ENCODE peak calls at places on chromosomes 1 and 21, in nine cellular contexts. A is right atrium auricular region, Z is cardiac muscle cell, X is astrocyte of the spinal cord, W is GM10248, F is Calu3, G is RWPE1, U is HFF-Myc, H is left ventricle myocardium inferior. Q is an unnamed sample.

GRCh38 chr1:32396482-32396881 is 2.2 kb upstream of the BSDC1 start:
- DNase-seq in G (no peak), Z (no peak), U (no peak), H (no peak), W (no peak), F (no peak), A (no peak), X (no peak), Q (no peak)

GRCh38 chr21:37437376-37438080 is 71.0 kb downstream of the DYRK1A start:
- DNase-seq in A (no peak), X (no peak), Z (no peak), G (no peak), F (no peak), H (no peak), W (no peak), U (no peak), Q (no peak)

GRCh38 chr1:197892684-197893083 is 9.7 kb upstream of the C1orf53 start:
- DNase-seq in X (no peak), Z (no peak), W (no peak), A (no peak), G (no peak), F (no peak), U (no peak), H (no peak), Q (no peak)

GRCh38 chr1:31752952-31753351 is 11.2 kb downstream of the ADGRB2 start:
- DNase-seq in H (no peak), W (no peak), F (no peak), A (no peak), U (no peak), X (no peak), G (no peak), Z (no peak), Q (no peak)

GRCh38 chr1:37055631-37056030 is 21.3 kb upstream of the GRIK3 start:
- DNase-seq in F (no peak), G (no peak), Z (no peak), X (no peak), U (no peak), W (no peak), A (no peak), H (no peak), Q (no peak)

GRCh38 chr1:201696217-201696761 is 132.7 kb upstream of the IPO9 start:
- DNase-seq in G (peak), W (no peak), F (no peak), U (peak), Z (no peak), H (peak), X (peak), A (peak), Q (no peak)

GRCh38 chr1:185681034-185681633 is 53.1 kb upstream of the HMCN1 start:
- DNase-seq in W (peak), A (no peak), H (no peak), F (peak), Z (peak), G (peak), U (peak), X (peak), Q (peak)

GRCh38 chr1:39563669-39564068 is 12.9 kb downstream of the PABPC4 start:
- DNase-seq in H (no peak), U (no peak), X (no peak), G (no peak), A (no peak), Z (no peak), F (no peak), W (no peak), Q (no peak)

GRCh38 chr1:56799605-56800398 is 19.4 kb downstream of the FYB2 start:
- DNase-seq in Z (no peak), W (no peak), X (peak), F (no peak), A (no peak), G (no peak), U (no peak), H (no peak), Q (no peak)

GRCh38 chr1:56798053-56798471 is 21.1 kb downstream of the FYB2 start:
- DNase-seq in F (no peak), H (no peak), A (no peak), X (peak), G (peak), W (no peak), U (no peak), Z (no peak), Q (no peak)

GRCh38 chr1:56808385-56808784 is 10.8 kb downstream of the FYB2 start:
- DNase-seq in X (no peak), W (no peak), A (no peak), Z (no peak), U (no peak), G (no peak), F (no peak), H (no peak), Q (no peak)

GRCh38 chr1:56806804-56807203 is 12.4 kb downstream of the FYB2 start:
- DNase-seq in U (no peak), H (no peak), W (no peak), X (no peak), Z (no peak), A (no peak), G (no peak), F (no peak), Q (no peak)

DNA sequence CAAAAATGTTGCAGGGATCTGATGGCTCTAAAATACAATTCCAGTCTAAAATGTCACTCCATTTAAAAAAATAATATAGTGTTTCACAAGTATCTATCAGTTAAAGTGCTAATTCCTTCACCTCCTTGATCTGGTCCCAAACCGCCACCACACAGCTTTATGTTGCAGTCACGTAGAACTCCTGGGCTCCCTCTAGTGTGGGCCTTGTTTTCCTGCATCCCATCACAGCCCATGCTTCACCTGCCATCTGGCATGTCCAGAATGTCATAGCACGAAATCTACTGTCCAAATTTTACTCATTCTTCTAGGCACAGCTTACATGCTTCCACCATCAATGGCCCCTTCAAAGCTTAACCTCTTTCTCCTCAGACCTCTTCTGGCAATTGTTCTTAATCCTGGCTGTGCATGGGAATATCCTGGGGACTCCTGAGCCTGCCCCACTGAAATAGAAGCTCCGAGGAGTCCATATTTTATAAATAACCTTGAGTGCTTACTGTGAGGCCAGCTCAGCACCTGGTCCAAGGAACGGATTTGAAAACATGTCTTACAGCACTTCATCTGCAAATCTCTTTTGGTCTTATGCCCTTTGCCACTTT is 15.5 kb downstream of the FYB2 start:
- DNase-seq in W (no peak), A (no peak), Z (peak), F (peak), X (no peak), U (peak), H (no peak), G (peak), Q (peak)
- TF ChIP-seq CTCF in W (peak), A (peak), Z (peak), F (peak), X (peak), U (peak), H (peak), G (peak), Q (peak)

GRCh38 chr1:24437631-24438396 is 22.2 kb downstream of the NIPAL3 start:
- DNase-seq in G (no peak), W (no peak), A (no peak), H (peak), U (no peak), F (no peak), X (peak), Z (no peak), Q (no peak)

GRCh38 chr1:24441996-24442668 is 26.5 kb downstream of the NIPAL3 start:
- DNase-seq in H (no peak), A (no peak), U (no peak), Z (no peak), X (no peak), W (no peak), F (no peak), G (no peak), Q (no peak)

GRCh38 chr1:24441480-24441879 is 25.9 kb downstream of the NIPAL3 start:
- DNase-seq in G (no peak), U (no peak), H (no peak), X (no peak), Z (no peak), W (no peak), F (no peak), A (no peak), Q (no peak)

GRCh38 chr1:24435782-24436365 is 20.3 kb downstream of the NIPAL3 start:
- DNase-seq in A (no peak), G (no peak), Z (no peak), U (no peak), F (no peak), H (no peak), X (no peak), W (no peak), Q (peak)

GRCh38 chr1:24438423-24438901 is 22.9 kb downstream of the NIPAL3 start:
- DNase-seq in G (no peak), W (no peak), A (no peak), X (peak), U (no peak), H (peak), F (no peak), Z (no peak), Q (no peak)
- TF ChIP-seq CTCF in G (no peak), W (no peak), A (no peak), X (no peak), U (no peak), H (no peak), F (no peak), Z (no peak), Q (no peak)

DNA sequence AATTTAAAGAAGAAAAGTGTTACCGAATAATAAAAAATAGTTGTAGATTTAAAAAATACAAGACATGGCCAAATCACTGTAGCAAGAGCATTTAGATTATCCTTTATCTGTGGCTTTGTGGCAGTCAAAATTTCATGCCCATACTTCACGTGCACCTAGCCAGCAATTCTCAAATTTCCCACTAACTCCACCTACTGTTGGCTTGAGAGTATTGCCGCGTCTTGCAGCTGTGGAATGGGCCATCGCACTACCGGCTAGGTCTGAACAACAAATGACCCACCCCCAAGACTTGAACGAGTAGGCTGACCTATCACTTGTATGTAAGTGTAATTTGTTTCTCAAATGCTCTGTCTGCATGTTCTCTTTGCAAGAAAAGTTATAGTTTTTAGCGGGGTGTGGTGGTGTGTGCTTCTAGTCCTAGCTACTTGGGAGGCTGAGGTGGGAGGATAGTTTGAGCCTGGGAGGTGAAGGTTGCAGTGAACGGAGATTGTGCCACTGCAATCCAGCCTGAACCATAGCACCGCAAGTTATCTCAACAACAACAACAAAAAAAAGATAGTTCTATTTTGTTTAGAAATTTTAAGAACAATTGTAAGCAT is 4.1 kb downstream of the KRTAP13-4 start:
- DNase-seq in G (peak), H (no peak), U (peak), W (no peak), A (no peak), X (peak), Z (peak), F (peak), Q (peak)
- TF ChIP-seq CTCF in G (peak), H (peak), U (peak), W (peak), A (peak), X (peak), Z (peak), F (peak), Q (peak)

GRCh38 chr21:46323227-46323709 is 402 bp downstream of the C21orf58 start:
- DNase-seq in H (no peak), G (no peak), U (no peak), Z (peak), A (peak), X (no peak), F (no peak), W (peak), Q (peak)

GRCh38 chr21:46323710-46324389 is at the start of the genes C21orf58 and PCNT:
- DNase-seq in X (peak), Z (peak), A (peak), U (peak), W (peak), F (peak), H (peak), G (peak), Q (peak)

GRCh38 chr21:46326110-46326703 is 2.3 kb downstream of the PCNT start:
- DNase-seq in F (no peak), A (no peak), Z (no peak), H (no peak), X (no peak), W (no peak), G (no peak), U (no peak), Q (no peak)

GRCh38 chr21:46325073-46325912 is 1.3 kb downstream of the PCNT start:
- DNase-seq in F (peak), U (no peak), Z (peak), X (peak), A (no peak), G (peak), W (peak), H (peak), Q (peak)

GRCh38 chr21:46324390-46325072 is 575 bp downstream of the PCNT start:
- DNase-seq in H (peak), U (no peak), X (peak), A (peak), W (peak), F (peak), G (peak), Z (peak), Q (peak)
- TF ChIP-seq CTCF in H (no peak), U (no peak), X (peak), A (peak), W (peak), F (no peak), G (no peak), Z (peak), Q (no peak)

GRCh38 chr1:69157046-69157756 is 410.5 kb upstream of the LRRC7 start:
- DNase-seq in X (no peak), Z (no peak), U (no peak), A (no peak), W (no peak), F (no peak), G (no peak), H (no peak), Q (no peak)
- TF ChIP-seq CTCF in X (no peak), Z (no peak), U (no peak), A (no peak), W (no peak), F (no peak), G (no peak), H (no peak), Q (no peak)

GRCh38 chr1:229105822-229106525 is 164.9 kb upstream of the RAB4A start:
- DNase-seq in Z (no peak), F (no peak), W (no peak), A (no peak), X (no peak), G (no peak), H (no peak), U (no peak), Q (no peak)

GRCh38 chr1:229108598-229109201 is 162.2 kb upstream of the RAB4A start:
- DNase-seq in U (no peak), A (no peak), W (no peak), F (peak), Z (no peak), X (no peak), G (no peak), H (no peak), Q (no peak)

GRCh38 chr1:229107972-229108371 is 162.9 kb upstream of the RAB4A start:
- DNase-seq in A (no peak), W (no peak), H (no peak), U (no peak), X (no peak), Z (no peak), G (no peak), F (no peak), Q (no peak)

GRCh38 chr1:229106526-229107105 is 164.3 kb upstream of the RAB4A start:
- DNase-seq in H (no peak), Z (no peak), W (no peak), F (no peak), U (no peak), X (no peak), G (no peak), A (no peak), Q (no peak)

DNA sequence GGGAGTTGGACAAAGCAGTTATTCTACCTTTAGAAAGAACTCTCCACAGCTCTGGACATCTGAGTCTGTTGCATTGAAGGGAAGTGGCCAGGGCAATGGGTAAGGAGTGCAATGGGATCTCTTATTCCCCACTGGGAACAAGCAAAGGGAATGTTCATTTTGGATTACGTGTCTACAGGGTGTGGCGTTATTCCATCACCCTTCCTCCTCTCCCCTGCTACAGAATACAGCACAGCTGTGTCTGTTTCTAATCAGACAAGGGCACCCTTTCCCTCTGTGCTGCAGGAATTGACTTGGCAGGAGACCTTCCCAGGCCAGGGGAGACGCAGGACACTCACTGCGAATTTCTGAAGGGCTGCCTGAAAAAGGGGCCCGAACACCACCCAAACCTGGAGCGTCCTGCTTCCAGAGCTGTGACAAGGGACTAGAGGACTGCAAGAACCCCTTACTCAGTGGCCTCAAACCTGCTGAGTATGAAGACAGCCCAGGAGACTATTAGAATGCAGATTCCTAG is 163.6 kb upstream of the RAB4A start:
- DNase-seq in F (no peak), X (no peak), G (no peak), H (no peak), U (no peak), W (no peak), Z (no peak), A (no peak), Q (no peak)
- TF ChIP-seq CTCF in F (no peak), X (no peak), G (no peak), H (no peak), U (no peak), W (no peak), Z (no peak), A (no peak), Q (no peak)

GRCh38 chr1:93811646-93812045 is 67.4 kb downstream of the DNTTIP2 start:
- DNase-seq in F (no peak), H (no peak), U (no peak), W (no peak), X (no peak), G (no peak), A (no peak), Z (no peak), Q (no peak)

GRCh38 chr1:93814059-93814794 is 64.8 kb downstream of the DNTTIP2 start:
- DNase-seq in Z (peak), H (no peak), G (peak), X (peak), A (peak), W (peak), U (peak), F (peak), Q (peak)

GRCh38 chr1:93814795-93815737 is 63.9 kb downstream of the DNTTIP2 start:
- DNase-seq in H (no peak), Z (no peak), U (no peak), W (no peak), X (peak), F (no peak), G (no peak), A (no peak), Q (no peak)

GRCh38 chr1:93815738-93816110 is 63.3 kb downstream of the DNTTIP2 start:
- DNase-seq in Z (no peak), G (no peak), W (no peak), F (no peak), H (no peak), U (no peak), X (no peak), A (no peak), Q (no peak)

GRCh38 chr1:93813076-93813475 is 65.9 kb downstream of the DNTTIP2 start:
- DNase-seq in H (no peak), A (no peak), G (no peak), W (no peak), X (no peak), U (no peak), Z (no peak), F (no peak), Q (no peak)
- TF ChIP-seq CTCF in H (no peak), A (no peak), G (no peak), W (no peak), X (no peak), U (no peak), Z (no peak), F (no peak), Q (no peak)

GRCh38 chr1:195939844-195940243 is 668.4 kb downstream of the KCNT2 start:
- DNase-seq in A (no peak), H (no peak), W (no peak), Z (peak), F (no peak), X (peak), U (no peak), G (peak), Q (no peak)
- TF ChIP-seq CTCF in A (no peak), H (peak), W (no peak), Z (no peak), F (peak), X (peak), U (peak), G (no peak), Q (no peak)

GRCh38 chr1:204302769-204303168 is 57.0 kb downstream of the PLEKHA6 start:
- DNase-seq in W (no peak), A (no peak), X (no peak), G (no peak), F (no peak), H (no peak), Z (no peak), U (no peak), Q (no peak)

GRCh38 chr1:204304067-204304466 is 55.7 kb downstream of the PLEKHA6 start:
- DNase-seq in G (no peak), H (no peak), X (no peak), W (no peak), A (no peak), Z (no peak), F (no peak), U (no peak), Q (no peak)

GRCh38 chr1:204308023-204308628 is 51.6 kb downstream of the PLEKHA6 start:
- DNase-seq in H (no peak), W (no peak), G (no peak), U (no peak), X (no peak), Z (no peak), F (no peak), A (no peak), Q (no peak)

GRCh38 chr1:204306076-204306475 is 53.7 kb downstream of the PLEKHA6 start:
- DNase-seq in F (no peak), A (no peak), U (no peak), Z (no peak), W (no peak), G (no peak), H (no peak), X (no peak), Q (no peak)

GRCh38 chr1:204307334-204307883 is 52.3 kb downstream of the PLEKHA6 start:
- DNase-seq in H (peak), A (no peak), Z (peak), G (no peak), U (no peak), W (no peak), F (no peak), X (no peak), Q (no peak)
- TF ChIP-seq CTCF in H (peak), A (peak), Z (no peak), G (no peak), U (peak), W (no peak), F (no peak), X (no peak), Q (no peak)

Q was measured in activated CD8-positive, alpha-beta T cell treated with anti-CD3 and anti-CD28 coated beads for 36 hours.